ENCODE peak calls at places on chromosome 16, in four cellular contexts. One of them, this sample, is unnamed.

GRCh38 chr16:85383836-85384825 is 229.0 kb upstream of the GSE1 start:
- DNase-seq in stimulated activated effector memory CD8-positive, alpha-beta T cell treated with anti-CD3 and anti-CD28 coated beads, Interleukin-12 subunit alpha, Interleukin-12 subunit beta, amount 100 ng/mL, for 72 hours: no peak
- DNase-seq in AG09319: no peak
- DNase-seq in dorsolateral prefrontal cortex: no peak
- DNase-seq in this sample: no peak

GRCh38 chr16:85275533-85276249 is 163.4 kb upstream of the CIBAR2 start:
- DNase-seq in AG09319: no peak
- DNase-seq in dorsolateral prefrontal cortex: peak; percentile 77
- DNase-seq in stimulated activated effector memory CD8-positive, alpha-beta T cell treated with anti-CD3 and anti-CD28 coated beads, Interleukin-12 subunit alpha, Interleukin-12 subunit beta, amount 100 ng/mL, for 72 hours: peak; percentile 62
- DNase-seq in this sample: peak; percentile 87

GRCh38 chr16:24499193-24499814 is 40.1 kb upstream of the RBBP6 start:
- DNase-seq in AG09319: no peak
- DNase-seq in stimulated activated effector memory CD8-positive, alpha-beta T cell treated with anti-CD3 and anti-CD28 coated beads, Interleukin-12 subunit alpha, Interleukin-12 subunit beta, amount 100 ng/mL, for 72 hours: no peak
- DNase-seq in dorsolateral prefrontal cortex: peak; percentile 41
- DNase-seq in this sample: no peak

GRCh38 chr16:4064950-4065352 is 51.3 kb downstream of the ADCY9 start:
- DNase-seq in stimulated activated effector memory CD8-positive, alpha-beta T cell treated with anti-CD3 and anti-CD28 coated beads, Interleukin-12 subunit alpha, Interleukin-12 subunit beta, amount 100 ng/mL, for 72 hours: no peak
- DNase-seq in dorsolateral prefrontal cortex: no peak
- DNase-seq in AG09319: no peak
- DNase-seq in this sample: no peak

GRCh38 chr16:12503201-12503600 is 300.5 kb downstream of the CPPED1 start:
- DNase-seq in dorsolateral prefrontal cortex: no peak
- DNase-seq in stimulated activated effector memory CD8-positive, alpha-beta T cell treated with anti-CD3 and anti-CD28 coated beads, Interleukin-12 subunit alpha, Interleukin-12 subunit beta, amount 100 ng/mL, for 72 hours: no peak
- DNase-seq in AG09319: no peak
- DNase-seq in this sample: no peak

GRCh38 chr16:66918803-66919568 is at the start of gene CDH16:
- DNase-seq in AG09319: no peak
- DNase-seq in stimulated activated effector memory CD8-positive, alpha-beta T cell treated with anti-CD3 and anti-CD28 coated beads, Interleukin-12 subunit alpha, Interleukin-12 subunit beta, amount 100 ng/mL, for 72 hours: no peak
- DNase-seq in dorsolateral prefrontal cortex: no peak
- DNase-seq in this sample: no peak

GRCh38 chr16:67296422-67296821 is 17.1 kb downstream of the PLEKHG4 start:
- DNase-seq in stimulated activated effector memory CD8-positive, alpha-beta T cell treated with anti-CD3 and anti-CD28 coated beads, Interleukin-12 subunit alpha, Interleukin-12 subunit beta, amount 100 ng/mL, for 72 hours: no peak
- DNase-seq in AG09319: no peak
- DNase-seq in dorsolateral prefrontal cortex: no peak
- DNase-seq in this sample: no peak

GRCh38 chr16:29192329-29193247 is 207.7 kb downstream of the LAT start:
- DNase-seq in dorsolateral prefrontal cortex: no peak
- DNase-seq in AG09319: no peak
- DNase-seq in stimulated activated effector memory CD8-positive, alpha-beta T cell treated with anti-CD3 and anti-CD28 coated beads, Interleukin-12 subunit alpha, Interleukin-12 subunit beta, amount 100 ng/mL, for 72 hours: no peak
- DNase-seq in this sample: peak; percentile 64

GRCh38 chr16:30382398-30383015 is at the start of gene SEPTIN1:
- DNase-seq in stimulated activated effector memory CD8-positive, alpha-beta T cell treated with anti-CD3 and anti-CD28 coated beads, Interleukin-12 subunit alpha, Interleukin-12 subunit beta, amount 100 ng/mL, for 72 hours: peak; percentile 58
- DNase-seq in dorsolateral prefrontal cortex: no peak
- DNase-seq in AG09319: no peak
- DNase-seq in this sample: no peak

GRCh38 chr16:34078697-34079096 is 619.3 kb downstream of the TP53TG3F start:
- DNase-seq in stimulated activated effector memory CD8-positive, alpha-beta T cell treated with anti-CD3 and anti-CD28 coated beads, Interleukin-12 subunit alpha, Interleukin-12 subunit beta, amount 100 ng/mL, for 72 hours: no peak
- DNase-seq in AG09319: no peak
- DNase-seq in dorsolateral prefrontal cortex: no peak
- DNase-seq in this sample: no peak

GRCh38 chr16:68300736-68301459 is 9.8 kb downstream of the SLC7A6OS start:
- DNase-seq in stimulated activated effector memory CD8-positive, alpha-beta T cell treated with anti-CD3 and anti-CD28 coated beads, Interleukin-12 subunit alpha, Interleukin-12 subunit beta, amount 100 ng/mL, for 72 hours: no peak
- DNase-seq in AG09319: no peak
- DNase-seq in dorsolateral prefrontal cortex: no peak
- DNase-seq in this sample: no peak

GRCh38 chr16:55471448-55472097 is 7.4 kb upstream of the MMP2 start:
- DNase-seq in dorsolateral prefrontal cortex: no peak
- DNase-seq in AG09319: no peak
- DNase-seq in stimulated activated effector memory CD8-positive, alpha-beta T cell treated with anti-CD3 and anti-CD28 coated beads, Interleukin-12 subunit alpha, Interleukin-12 subunit beta, amount 100 ng/mL, for 72 hours: no peak
- DNase-seq in this sample: no peak

GRCh38 chr16:12470311-12471229 is 333.1 kb downstream of the CPPED1 start:
- DNase-seq in stimulated activated effector memory CD8-positive, alpha-beta T cell treated with anti-CD3 and anti-CD28 coated beads, Interleukin-12 subunit alpha, Interleukin-12 subunit beta, amount 100 ng/mL, for 72 hours: no peak
- DNase-seq in AG09319: no peak
- DNase-seq in dorsolateral prefrontal cortex: peak; percentile 56
- DNase-seq in this sample: no peak

GRCh38 chr16:75570351-75571104 is 4.3 kb downstream of the GABARAPL2 start:
- DNase-seq in AG09319: no peak
- DNase-seq in dorsolateral prefrontal cortex: no peak
- DNase-seq in stimulated activated effector memory CD8-positive, alpha-beta T cell treated with anti-CD3 and anti-CD28 coated beads, Interleukin-12 subunit alpha, Interleukin-12 subunit beta, amount 100 ng/mL, for 72 hours: no peak
- DNase-seq in this sample: no peak

GRCh38 chr16:58114827-58115825 is 14.1 kb downstream of the CFAP20 start:
- DNase-seq in dorsolateral prefrontal cortex: no peak
- DNase-seq in stimulated activated effector memory CD8-positive, alpha-beta T cell treated with anti-CD3 and anti-CD28 coated beads, Interleukin-12 subunit alpha, Interleukin-12 subunit beta, amount 100 ng/mL, for 72 hours: no peak
- DNase-seq in AG09319: no peak
- DNase-seq in this sample: no peak

GRCh38 chr16:86706726-86707125 is 128.4 kb downstream of the FOXL1 start:
- DNase-seq in AG09319: no peak
- DNase-seq in stimulated activated effector memory CD8-positive, alpha-beta T cell treated with anti-CD3 and anti-CD28 coated beads, Interleukin-12 subunit alpha, Interleukin-12 subunit beta, amount 100 ng/mL, for 72 hours: no peak
- DNase-seq in dorsolateral prefrontal cortex: no peak
- DNase-seq in this sample: no peak

GRCh38 chr16:89411335-89411850 is 79.0 kb downstream of the ANKRD11 start:
- DNase-seq in AG09319: no peak
- DNase-seq in dorsolateral prefrontal cortex: no peak
- DNase-seq in stimulated activated effector memory CD8-positive, alpha-beta T cell treated with anti-CD3 and anti-CD28 coated beads, Interleukin-12 subunit alpha, Interleukin-12 subunit beta, amount 100 ng/mL, for 72 hours: no peak
- DNase-seq in this sample: no peak

GRCh38 chr16:12613131-12613991 is 190.3 kb downstream of the CPPED1 start:
- DNase-seq in dorsolateral prefrontal cortex: no peak
- DNase-seq in stimulated activated effector memory CD8-positive, alpha-beta T cell treated with anti-CD3 and anti-CD28 coated beads, Interleukin-12 subunit alpha, Interleukin-12 subunit beta, amount 100 ng/mL, for 72 hours: no peak
- DNase-seq in AG09319: no peak
- DNase-seq in this sample: no peak